ENCODE peak calls at places on chromosomes 6 and 20, in five cellular contexts. V is neural progenitor cell, W is AG04449, C is heart left ventricle, X is choroid plexus epithelial cell. R is an unnamed sample.

GRCh38 chr6:6315660-6316059 is 4.8 kb downstream of the F13A1 start:
- DNase-seq in V (peak; percentile 68), W (no peak), C (peak; percentile 43), X (peak; percentile 51), R (no peak)

GRCh38 chr6:152099816-152100618 is 292.5 kb downstream of the ESR1 start:
- DNase-seq in V (no peak), W (no peak), C (peak; percentile 42), X (no peak), R (no peak)

GRCh38 chr6:47034421-47034820 is 7.7 kb downstream of the ADGRF1 start:
- DNase-seq in V (no peak), W (no peak), C (no peak), X (peak; percentile 38), R (no peak)

GRCh38 chr6:44001318-44001868 is 125.9 kb downstream of the MRPL14 start:
- DNase-seq in V (peak; percentile 76), W (no peak), C (peak; percentile 28), X (peak; percentile 40), R (no peak)

GRCh38 chr6:491233-491632 is 99.7 kb downstream of the IRF4 start:
- DNase-seq in V (no peak), W (no peak), C (no peak), X (no peak), R (no peak)

GRCh38 chr6:131948221-131948661 is 2.9 kb downstream of the CCN2 start:
- DNase-seq in V (no peak), W (peak; percentile 65), C (no peak), X (peak; percentile 82), R (no peak)

GRCh38 chr6:6883011-6883410 is 224.8 kb upstream of the RREB1 start:
- DNase-seq in V (no peak), W (no peak), C (no peak), X (no peak), R (no peak)

GRCh38 chr6:158669145-158670035 is 19.5 kb downstream of the SYTL3 start:
- DNase-seq in V (no peak), W (no peak), C (no peak), X (peak; percentile 41), R (no peak)

GRCh38 chr6:145483191-145483996 is 251.9 kb downstream of the EPM2A start:
- DNase-seq in V (no peak), W (no peak), C (no peak), X (peak; percentile 55), R (no peak)

GRCh38 chr6:11675610-11676009 is 103.0 kb downstream of the ADTRP start:
- DNase-seq in V (no peak), W (no peak), C (no peak), X (peak; percentile 81), R (no peak)

GRCh38 chr6:8420031-8420588 is 15.2 kb downstream of the SLC35B3 start:
- DNase-seq in V (no peak), W (no peak), C (no peak), X (no peak), R (no peak)

GRCh38 chr6:77987035-77987384 is 334.2 kb downstream of the MEI4 start:
- DNase-seq in V (no peak), W (no peak), C (no peak), X (no peak), R (no peak)

GRCh38 chr20:910840-911770 is 5.0 kb downstream of the ANGPT4 start:
- DNase-seq in V (no peak), W (peak; percentile 17), C (no peak), X (peak; percentile 45), R (no peak)

GRCh38 chr6:12105271-12105670 is 93.2 kb downstream of the HIVEP1 start:
- DNase-seq in V (no peak), W (no peak), C (no peak), X (no peak), R (no peak)

GRCh38 chr6:5657684-5658429 is 348.9 kb downstream of the NRN1 start:
- DNase-seq in V (no peak), W (no peak), C (no peak), X (no peak), R (no peak)

GRCh38 chr6:37242429-37243052 is 15.0 kb upstream of the TBC1D22B start:
- DNase-seq in V (no peak), W (peak; percentile 97), C (no peak), X (peak; percentile 99), R (no peak)

GRCh38 chr6:109347779-109348178 is 34.5 kb downstream of the CD164 start:
- DNase-seq in V (no peak), W (no peak), C (no peak), X (no peak), R (no peak)

GRCh38 chr6:39040080-39040673 is 8.4 kb upstream of the GLP1R start:
- DNase-seq in V (no peak), W (no peak), C (no peak), X (no peak), R (no peak)

GRCh38 chr20:1949711-1950110 is 44.1 kb downstream of the PDYN start:
- DNase-seq in V (no peak), W (no peak), C (no peak), X (no peak), R (no peak)

GRCh38 chr20:1949306-1949705 is 44.6 kb downstream of the PDYN start:
- DNase-seq in V (no peak), W (no peak), C (no peak), X (no peak), R (no peak)

GRCh38 chr20:1952737-1953530 is 40.9 kb downstream of the PDYN start:
- DNase-seq in V (no peak), W (no peak), C (no peak), X (no peak), R (no peak)

GRCh38 chr20:1951436-1952115 is 42.3 kb downstream of the PDYN start:
- DNase-seq in V (no peak), W (no peak), C (no peak), X (no peak), R (no peak)

DNA sequence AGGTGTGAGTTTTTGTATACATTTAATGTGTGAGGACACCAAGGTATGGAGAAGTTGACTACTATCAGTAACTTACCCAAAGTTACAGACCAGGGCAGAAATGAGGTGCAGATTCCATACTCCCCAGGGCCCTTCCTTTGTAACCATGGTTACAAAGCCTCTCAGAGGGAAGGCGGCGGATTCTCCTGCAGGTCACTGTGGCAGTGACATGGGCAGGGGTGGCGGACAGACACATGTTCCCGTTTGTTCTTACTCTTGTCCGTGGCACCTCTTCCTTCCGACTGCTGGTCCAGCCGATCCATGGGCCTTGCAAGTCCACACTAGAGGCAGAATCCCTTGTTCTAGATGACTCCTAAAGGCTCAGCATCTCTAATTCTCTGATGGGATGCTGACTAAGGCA is 43.0 kb downstream of the PDYN start:
- DNase-seq in V (peak; percentile 77), W (no peak), C (no peak), X (no peak), R (no peak)
- H3K4me3 ChIP-seq in V (no peak overlapping the region), W (no peak overlapping the region), C (no peak overlapping the region), X (no peak overlapping the region), R (no peak overlapping the region)

DNA sequence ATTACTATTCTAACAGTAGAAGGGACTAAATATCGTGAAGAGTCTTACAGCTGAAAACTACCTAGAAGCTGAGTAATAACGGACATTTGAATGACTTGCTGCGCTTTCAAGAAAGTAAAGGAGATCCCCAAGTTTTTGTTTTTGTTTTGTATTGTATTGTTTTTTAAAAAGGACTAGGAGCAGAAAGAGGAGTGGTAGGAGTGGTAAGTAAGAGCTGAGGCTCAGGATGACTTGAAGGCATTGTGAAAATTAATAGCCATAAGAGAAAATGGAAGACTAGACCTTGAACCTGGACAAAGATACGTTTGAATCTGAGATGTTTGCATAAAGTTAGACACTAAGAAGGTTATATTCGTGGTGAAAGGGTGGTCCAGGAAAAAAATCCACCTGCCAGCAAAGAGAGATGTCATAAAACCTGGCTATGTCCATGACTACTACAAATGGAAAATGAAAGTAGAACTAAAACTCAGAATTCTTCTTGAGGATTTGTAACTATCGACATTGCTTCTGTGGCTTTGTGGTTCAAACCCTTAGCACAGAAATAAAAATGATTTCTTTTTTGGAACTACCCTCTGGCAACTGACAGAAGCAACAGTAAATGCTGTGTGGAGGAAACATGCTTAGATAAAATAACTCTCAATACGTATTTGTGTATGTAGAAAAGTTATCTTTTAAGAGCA is 824.8 kb upstream of the FLRT3 start:
- DNase-seq in V (no peak), W (no peak), C (no peak), X (no peak), R (no peak)
- H3K4me3 ChIP-seq in V (no peak overlapping the region), W (no peak overlapping the region), C (no peak overlapping the region), X (no peak overlapping the region), R (no peak overlapping the region)

GRCh38 chr6:168926306-168926705 is 327.3 kb downstream of the THBS2 start:
- DNase-seq in V (no peak), W (no peak), C (no peak), X (no peak), R (no peak)
- H3K4me3 ChIP-seq in V (no peak overlapping the region), W (no peak overlapping the region), C (no peak overlapping the region), X (no peak overlapping the region), R (no peak overlapping the region)

GRCh38 chr20:15889073-15889923 is 684.0 kb downstream of the KIF16B start:
- DNase-seq in V (no peak), W (no peak), C (no peak), X (no peak), R (no peak)
- H3K4me3 ChIP-seq in V (no peak overlapping the region), W (no peak overlapping the region), C (no peak overlapping the region), X (no peak overlapping the region), R (no peak overlapping the region)

DNA sequence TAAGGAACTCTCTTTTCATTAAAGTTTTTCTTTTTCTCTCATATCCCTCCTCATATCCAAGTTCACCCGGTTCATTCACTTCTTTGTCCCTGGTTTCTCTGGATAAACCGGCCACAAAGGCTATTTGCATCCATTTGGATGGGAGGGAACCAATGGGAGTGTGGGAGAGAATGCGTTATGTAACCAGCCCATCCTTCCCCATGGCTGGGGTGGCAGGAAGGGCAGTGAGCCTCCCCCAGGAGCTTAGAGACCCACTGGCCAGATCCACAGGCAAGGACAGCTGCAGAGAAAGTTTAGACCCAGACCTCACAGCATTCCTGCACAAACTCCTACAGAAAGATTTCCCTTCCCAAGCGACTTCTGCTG is 10.7 kb downstream of the CASS4 start:
- DNase-seq in V (no peak), W (no peak), C (peak; percentile 49), X (no peak), R (no peak)
- H3K4me3 ChIP-seq in V (no peak overlapping the region), W (no peak overlapping the region), C (no peak overlapping the region), X (no peak overlapping the region), R (no peak overlapping the region)

GRCh38 chr20:59222982-59223610 is 59.5 kb downstream of the ZNF831 start:
- DNase-seq in V (peak; percentile 47), W (no peak), C (no peak), X (peak; percentile 9), R (no peak)
- H3K4me3 ChIP-seq in V (peak overlapping the region; percentile 45), W (no peak overlapping the region), C (peak overlapping the region; percentile 56), X (no peak overlapping the region), R (peak overlapping the region; percentile 50)

R was measured in CD8-positive, alpha-beta T cell.